ENCODE peak calls at places on chromosomes 6 and 20, in eight cellular contexts. V, B, N, T, G, Q, F and J are unnamed samples.

GRCh38 chr6:2861071-2861821 is 19.6 kb upstream of the SERPINB1 start:
- DNase-seq in V (no peak), B (no peak), N (no peak), T (no peak), G (no peak), Q (no peak), F (no peak), J (no peak)

GRCh38 chr6:38272222-38272621 is 367.5 kb downstream of the BTBD9 start:
- DNase-seq in V (no peak), B (no peak), N (no peak), T (no peak), G (no peak), Q (no peak), F (no peak), J (no peak)

GRCh38 chr6:126253421-126253820 is 86.5 kb upstream of the CENPW start:
- DNase-seq in V (no peak), B (no peak), N (no peak), T (no peak), G (no peak), Q (no peak), F (no peak), J (no peak)

GRCh38 chr6:137495652-137496391 is 1.6 kb upstream of the OLIG3 start:
- DNase-seq in V (peak), B (no peak), N (peak), T (no peak), G (no peak), Q (no peak), F (no peak), J (no peak)

GRCh38 chr6:340181-340955 is 48.1 kb downstream of the DUSP22 start:
- DNase-seq in V (no peak), B (no peak), N (no peak), T (no peak), G (no peak), Q (no peak), F (no peak), J (no peak)

GRCh38 chr6:116136373-116136772 is 10.4 kb upstream of the COL10A1 start:
- DNase-seq in V (no peak), B (no peak), N (no peak), T (no peak), G (no peak), Q (no peak), F (no peak), J (no peak)

GRCh38 chr6:17879224-17879623 is 108.2 kb downstream of the KIF13A start:
- DNase-seq in V (no peak), B (no peak), N (no peak), T (no peak), G (peak), Q (no peak), F (no peak), J (no peak)

GRCh38 chr20:11544029-11544678 is 373.5 kb upstream of the BTBD3 start:
- DNase-seq in V (peak), B (peak), N (peak), T (peak), G (peak), Q (no peak), F (no peak), J (peak)

GRCh38 chr6:7528565-7528964 is 12.9 kb upstream of the DSP start:
- DNase-seq in V (no peak), B (no peak), N (no peak), T (peak), G (peak), Q (no peak), F (no peak), J (no peak)

GRCh38 chr20:44324343-44324742 is 12.5 kb upstream of the R3HDML start:
- DNase-seq in V (no peak), B (no peak), N (peak), T (no peak), G (no peak), Q (no peak), F (no peak), J (no peak)

GRCh38 chr20:36092424-36093024 is 62.0 kb upstream of the EPB41L1 start:
- DNase-seq in V (peak), B (no peak), N (peak), T (no peak), G (no peak), Q (peak), F (no peak), J (peak)

GRCh38 chr20:19026901-19027644 is 185.4 kb upstream of the SLC24A3 start:
- DNase-seq in V (no peak), B (no peak), N (peak), T (no peak), G (no peak), Q (no peak), F (no peak), J (no peak)

GRCh38 chr20:64131406-64131805 is 24.0 kb upstream of the NPBWR2 start:
- DNase-seq in V (no peak), B (no peak), N (no peak), T (peak), G (no peak), Q (no peak), F (peak), J (no peak)

GRCh38 chr20:5770240-5770986 is 20.2 kb downstream of the SHLD1 start:
- DNase-seq in V (no peak), B (no peak), N (no peak), T (no peak), G (peak), Q (no peak), F (no peak), J (no peak)

GRCh38 chr20:11432407-11432806 is 485.3 kb upstream of the BTBD3 start:
- DNase-seq in V (no peak), B (no peak), N (no peak), T (peak), G (peak), Q (no peak), F (no peak), J (no peak)

GRCh38 chr6:106300944-106301343 is 24.6 kb downstream of the ATG5 start:
- DNase-seq in V (no peak), B (peak), N (peak), T (peak), G (peak), Q (no peak), F (no peak), J (no peak)

GRCh38 chr6:106253194-106253593 is 72.4 kb downstream of the ATG5 start:
- DNase-seq in V (no peak), B (no peak), N (no peak), T (peak), G (peak), Q (no peak), F (no peak), J (no peak)

GRCh38 chr6:28985396-28986164 is 19.5 kb downstream of the ZNF311 start:
- DNase-seq in V (peak), B (no peak), N (peak), T (peak), G (peak), Q (peak), F (peak), J (peak)

GRCh38 chr20:53208110-53208908 is 236.2 kb downstream of the TSHZ2 start:
- DNase-seq in V (peak), B (no peak), N (peak), T (no peak), G (no peak), Q (no peak), F (no peak), J (no peak)

GRCh38 chr6:35084511-35085203 is 56.5 kb downstream of the TCP11 start:
- DNase-seq in V (no peak), B (no peak), N (no peak), T (no peak), G (no peak), Q (no peak), F (peak), J (no peak)

GRCh38 chr6:158452191-158452590 is 107.7 kb upstream of the TMEM181 start:
- DNase-seq in V (no peak), B (no peak), N (no peak), T (peak), G (no peak), Q (no peak), F (no peak), J (no peak)

GRCh38 chr6:104969785-104970581 is 13.1 kb downstream of the LIN28B start:
- DNase-seq in V (no peak), B (no peak), N (peak), T (no peak), G (no peak), Q (no peak), F (no peak), J (no peak)

GRCh38 chr20:1173698-1174097 is 11.1 kb downstream of the TMEM74B start:
- DNase-seq in V (no peak), B (no peak), N (peak), T (no peak), G (no peak), Q (no peak), F (no peak), J (no peak)

GRCh38 chr20:12594410-12595130 is 414.2 kb upstream of the SPTLC3 start:
- DNase-seq in V (no peak), B (no peak), N (no peak), T (no peak), G (no peak), Q (no peak), F (no peak), J (no peak)

GRCh38 chr6:3364391-3364790 is 92.5 kb downstream of the SLC22A23 start:
- DNase-seq in V (no peak), B (no peak), N (no peak), T (no peak), G (no peak), Q (peak), F (peak), J (no peak)

GRCh38 chr6:37160922-37161778 is 8.8 kb upstream of the PIM1 start:
- DNase-seq in V (no peak), B (no peak), N (no peak), T (no peak), G (peak), Q (no peak), F (no peak), J (no peak)
- H3K27ac ChIP-seq in V (no peak), B (peak), N (no peak), T (no peak), G (peak), Q (no peak), F (no peak), J (no peak)

GRCh38 chr20:45968801-45969711 is 2.9 kb downstream of the ZNF335 start:
- DNase-seq in V (no peak), B (no peak), N (no peak), T (no peak), G (peak), Q (no peak), F (peak), J (peak)

GRCh38 chr20:45969712-45970634 is 2.0 kb downstream of the ZNF335 start:
- DNase-seq in V (peak), B (peak), N (peak), T (peak), G (peak), Q (no peak), F (peak), J (peak)

GRCh38 chr20:45968081-45968671 is 3.8 kb downstream of the ZNF335 start:
- DNase-seq in V (no peak), B (no peak), N (no peak), T (no peak), G (no peak), Q (no peak), F (peak), J (peak)

GRCh38 chr20:45965169-45966002 is 6.6 kb downstream of the ZNF335 start:
- DNase-seq in V (no peak), B (no peak), N (no peak), T (no peak), G (no peak), Q (no peak), F (peak), J (peak)

DNA sequence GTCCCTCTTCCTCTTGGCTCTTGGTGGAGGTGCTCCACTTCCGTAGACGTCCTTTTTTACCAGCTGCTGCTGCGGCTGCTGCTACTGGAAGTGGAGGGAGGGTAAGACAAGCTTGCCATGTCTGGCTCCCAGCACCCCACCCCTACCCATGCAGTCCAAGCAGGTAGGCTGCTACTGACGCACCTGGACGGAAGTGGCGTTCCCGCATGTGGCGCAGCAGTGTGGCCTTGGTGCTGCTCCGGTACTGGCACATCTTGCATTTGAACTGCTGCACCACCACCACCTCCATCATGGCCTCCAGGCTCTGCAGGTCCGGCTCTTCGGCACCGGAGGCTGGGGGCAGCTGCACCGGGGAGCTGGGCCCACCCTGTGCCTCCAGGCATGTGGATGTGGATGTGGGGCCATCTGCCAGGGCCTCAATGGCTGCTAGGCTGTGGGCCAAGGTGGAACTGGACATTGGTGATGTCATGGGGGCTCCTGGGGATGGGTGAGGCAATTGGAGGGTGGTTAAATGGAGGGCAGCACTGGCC is 4.4 kb downstream of the ZNF335 start:
- DNase-seq in V (no peak), B (no peak), N (no peak), T (no peak), G (no peak), Q (no peak), F (peak), J (peak)
- H3K27ac ChIP-seq in V (no peak), B (no peak), N (no peak), T (peak), G (no peak), Q (no peak), F (no peak), J (no peak)

GRCh38 chr6:22956029-22956715 is 386.8 kb downstream of the HDGFL1 start:
- DNase-seq in V (no peak), B (no peak), N (no peak), T (no peak), G (no peak), Q (no peak), F (no peak), J (no peak)
- H3K27ac ChIP-seq in V (no peak), B (peak), N (no peak), T (no peak), G (no peak), Q (no peak), F (no peak), J (no peak)

DNA sequence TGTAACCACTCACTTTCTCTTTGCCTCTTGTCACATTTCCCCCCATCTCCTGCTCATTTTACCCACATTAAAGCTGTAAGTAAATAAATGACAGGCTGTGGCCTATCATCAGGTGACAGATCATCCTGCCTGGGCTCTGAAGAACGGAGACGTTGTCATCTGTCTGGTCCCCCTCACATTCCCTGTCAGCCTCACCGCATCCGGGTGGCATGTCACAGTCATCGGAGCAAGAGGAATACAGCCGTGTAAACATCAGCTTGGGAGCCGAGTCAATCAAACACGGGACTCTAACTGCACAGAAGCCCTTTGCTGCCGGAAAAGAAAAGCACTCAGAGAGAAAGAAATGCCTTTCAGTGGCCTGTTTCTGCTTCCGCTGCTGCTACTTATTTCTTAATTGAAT is 371.9 kb upstream of the ID4 start:
- DNase-seq in V (no peak), B (no peak), N (no peak), T (no peak), G (no peak), Q (no peak), F (no peak), J (no peak)
- H3K27ac ChIP-seq in V (no peak), B (no peak), N (no peak), T (no peak), G (no peak), Q (no peak), F (peak), J (no peak)

DNA sequence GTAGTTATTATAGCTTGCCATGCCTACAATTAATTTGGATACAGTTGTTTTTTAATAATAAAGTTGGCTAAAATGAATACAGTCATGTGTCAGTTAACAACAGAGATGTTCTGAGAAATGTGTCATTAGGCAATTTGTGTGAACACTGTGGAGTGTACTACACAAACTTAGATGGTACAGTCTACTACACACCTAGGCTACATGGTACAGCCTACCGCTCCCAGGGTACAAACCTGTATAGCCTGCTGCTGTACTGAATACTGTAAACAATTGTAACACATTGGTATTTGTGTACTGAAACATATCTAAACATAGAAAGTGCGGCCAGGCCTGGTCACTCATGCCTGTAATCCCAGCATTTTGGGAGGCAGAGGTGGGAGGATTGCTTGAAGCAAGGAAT is 50.2 kb downstream of the MYLIP start:
- DNase-seq in V (no peak), B (no peak), N (no peak), T (no peak), G (no peak), Q (no peak), F (no peak), J (no peak)
- H3K27ac ChIP-seq in V (no peak), B (no peak), N (no peak), T (no peak), G (no peak), Q (no peak), F (no peak), J (no peak)

GRCh38 chr20:46219190-46219589 is 89.1 kb downstream of the CDH22 start:
- DNase-seq in V (no peak), B (no peak), N (no peak), T (no peak), G (no peak), Q (no peak), F (no peak), J (no peak)
- H3K27ac ChIP-seq in V (no peak), B (no peak), N (no peak), T (no peak), G (no peak), Q (no peak), F (no peak), J (no peak)

GRCh38 chr20:31517373-31517772 is 3.1 kb downstream of the HM13 start:
- DNase-seq in V (no peak), B (no peak), N (peak), T (peak), G (peak), Q (peak), F (peak), J (peak)
- H3K27ac ChIP-seq in V (no peak), B (peak), N (no peak), T (peak), G (peak), Q (no peak), F (peak), J (no peak)

DNA sequence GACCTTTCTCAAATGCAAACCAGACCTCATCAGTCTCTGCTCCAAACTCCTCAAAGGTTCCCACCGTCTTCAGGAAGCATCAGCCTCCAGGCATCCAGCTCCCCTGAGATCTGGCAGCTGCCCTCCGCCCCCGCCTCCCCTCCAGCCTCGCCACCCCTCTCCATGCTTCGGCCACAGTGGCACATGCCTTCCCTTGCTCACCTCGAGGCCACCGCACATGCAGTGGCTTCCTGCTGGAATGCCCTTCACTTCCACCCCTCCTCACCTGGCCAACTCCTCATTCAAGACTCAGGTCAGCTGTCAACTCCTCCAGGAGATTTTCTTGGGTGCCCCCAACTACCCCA is 13.4 kb downstream of the KIAA1755 start:
- DNase-seq in V (no peak), B (no peak), N (no peak), T (no peak), G (no peak), Q (no peak), F (no peak), J (no peak)
- H3K27ac ChIP-seq in V (no peak), B (no peak), N (no peak), T (no peak), G (no peak), Q (no peak), F (no peak), J (no peak)

GRCh38 chr20:38982291-38982690 is 20.1 kb downstream of the DHX35 start:
- DNase-seq in V (no peak), B (no peak), N (no peak), T (no peak), G (peak), Q (no peak), F (no peak), J (no peak)

GRCh38 chr20:38975539-38976120 is 13.5 kb downstream of the DHX35 start:
- DNase-seq in V (no peak), B (no peak), N (no peak), T (no peak), G (peak), Q (no peak), F (no peak), J (no peak)

GRCh38 chr20:38985060-38985459 is 22.9 kb downstream of the DHX35 start:
- DNase-seq in V (no peak), B (no peak), N (no peak), T (no peak), G (no peak), Q (no peak), F (no peak), J (no peak)

GRCh38 chr20:38979842-38980241 is 17.7 kb downstream of the DHX35 start:
- DNase-seq in V (no peak), B (no peak), N (no peak), T (no peak), G (no peak), Q (no peak), F (no peak), J (no peak)

GRCh38 chr20:38979434-38979833 is 17.3 kb downstream of the DHX35 start:
- DNase-seq in V (no peak), B (no peak), N (no peak), T (no peak), G (no peak), Q (no peak), F (no peak), J (no peak)
- H3K27ac ChIP-seq in V (no peak), B (no peak), N (no peak), T (no peak), G (no peak), Q (no peak), F (no peak), J (no peak)

DNA sequence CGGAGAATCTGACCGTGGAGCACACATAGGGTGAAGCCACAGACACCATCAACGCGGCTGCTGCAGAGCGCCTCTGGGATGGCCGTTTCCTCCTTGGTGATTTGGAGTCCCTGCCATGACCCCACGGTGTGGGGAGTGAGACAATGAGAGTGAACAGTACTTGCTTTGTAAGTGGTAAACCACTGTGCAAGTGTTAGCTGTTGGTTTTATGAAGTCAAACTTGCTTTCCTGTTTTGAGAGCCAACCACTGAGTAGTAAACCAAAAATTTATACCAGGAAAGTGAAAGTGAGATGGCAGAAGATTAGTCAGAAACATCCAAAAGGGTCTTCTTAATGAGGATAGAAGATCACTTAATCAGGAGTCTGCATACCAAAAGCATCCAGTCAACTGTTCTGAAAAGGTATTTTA is 160.7 kb downstream of the FOXC1 start:
- DNase-seq in V (no peak), B (no peak), N (no peak), T (no peak), G (peak), Q (no peak), F (no peak), J (no peak)
- H3K27ac ChIP-seq in V (no peak), B (no peak), N (no peak), T (no peak), G (no peak), Q (no peak), F (no peak), J (no peak)